ENCODE peak calls at places on chromosome 16, in seven cellular contexts. P is H1, D is adrenal gland, V is A549, Q is SK-N-MC, L is colonic mucosa, E is SK-N-SH. N is an unnamed sample.

GRCh38 chr16:11852092-11852809 is 909 bp upstream of the RSL1D1 start:
- DNase-seq in P (no peak), D (no peak), V (peak; percentile 53), Q (no peak), L (no peak), E (peak; percentile 25), N (no peak)

GRCh38 chr16:4654946-4655590 is 30.4 kb downstream of the MGRN1 start:
- DNase-seq in P (no peak), D (no peak), V (no peak), Q (no peak), L (no peak), E (no peak), N (no peak)

GRCh38 chr16:4733747-4734062 is 366 bp downstream of the ANKS3 start:
- DNase-seq in P (no peak), D (no peak), V (no peak), Q (no peak), L (no peak), E (peak; percentile 61), N (no peak)

GRCh38 chr16:84633622-84634021 is 14.7 kb upstream of the KLHL36 start:
- DNase-seq in P (no peak), D (peak; percentile 88), V (no peak), Q (no peak), L (no peak), E (no peak), N (peak; percentile 40)

GRCh38 chr16:6684076-6684673 is 648.5 kb upstream of the RBFOX1 start:
- DNase-seq in P (no peak), D (peak; percentile 17), V (peak; percentile 25), Q (peak; percentile 2), L (peak; percentile 18), E (peak; percentile 36), N (no peak)

GRCh38 chr16:86590501-86591144 is 12.3 kb downstream of the FOXL1 start:
- DNase-seq in P (no peak), D (no peak), V (peak; percentile 84), Q (no peak), L (no peak), E (no peak), N (peak; percentile 98)

GRCh38 chr16:48330847-48331204 is 54.4 kb downstream of the SIAH1 start:
- DNase-seq in P (no peak), D (no peak), V (no peak), Q (no peak), L (no peak), E (no peak), N (peak; percentile 28)

GRCh38 chr16:2237076-2237551 is 870 bp downstream of the DNASE1L2 start:
- DNase-seq in P (no peak), D (no peak), V (no peak), Q (no peak), L (no peak), E (no peak), N (no peak)

GRCh38 chr16:81405702-81406113 is 38.9 kb upstream of the CMIP start:
- DNase-seq in P (peak; percentile 53), D (peak; percentile 35), V (peak; percentile 99), Q (no peak), L (no peak), E (no peak), N (peak; percentile 92)

GRCh38 chr16:1923299-1924034 is 5.3 kb upstream of the HS3ST6 start:
- DNase-seq in P (peak; percentile 49), D (peak; percentile 54), V (peak; percentile 88), Q (peak; percentile 34), L (peak; percentile 74), E (peak; percentile 58), N (peak; percentile 46)

GRCh38 chr16:58266336-58266735 is 28.5 kb downstream of the PRSS54 start:
- DNase-seq in P (no peak), D (peak; percentile 4), V (no peak), Q (no peak), L (peak; percentile 62), E (no peak), N (no peak)

GRCh38 chr16:68470461-68471150 is 22.3 kb upstream of the SMPD3 start:
- DNase-seq in P (no peak), D (peak; percentile 47), V (no peak), Q (no peak), L (peak; percentile 42), E (no peak), N (no peak)

GRCh38 chr16:48433116-48433848 is 48.1 kb upstream of the SIAH1 start:
- DNase-seq in P (no peak), D (no peak), V (no peak), Q (no peak), L (no peak), E (no peak), N (no peak)

GRCh38 chr16:87210949-87211348 is 106.2 kb downstream of the C16orf95 start:
- DNase-seq in P (no peak), D (no peak), V (peak; percentile 22), Q (no peak), L (no peak), E (no peak), N (peak; percentile 77)

GRCh38 chr16:9225527-9226316 is 134.3 kb downstream of the HAPSTR1 start:
- DNase-seq in P (no peak), D (no peak), V (peak; percentile 43), Q (no peak), L (no peak), E (peak; percentile 30), N (no peak)

GRCh38 chr16:9820481-9821246 is 361.6 kb downstream of the GRIN2A start:
- DNase-seq in P (peak; percentile 62), D (no peak), V (no peak), Q (no peak), L (no peak), E (no peak), N (no peak)

GRCh38 chr16:85004587-85005205 is 6.6 kb downstream of the ZDHHC7 start:
- DNase-seq in P (no peak), D (no peak), V (peak; percentile 71), Q (no peak), L (no peak), E (no peak), N (peak; percentile 92)

DNA sequence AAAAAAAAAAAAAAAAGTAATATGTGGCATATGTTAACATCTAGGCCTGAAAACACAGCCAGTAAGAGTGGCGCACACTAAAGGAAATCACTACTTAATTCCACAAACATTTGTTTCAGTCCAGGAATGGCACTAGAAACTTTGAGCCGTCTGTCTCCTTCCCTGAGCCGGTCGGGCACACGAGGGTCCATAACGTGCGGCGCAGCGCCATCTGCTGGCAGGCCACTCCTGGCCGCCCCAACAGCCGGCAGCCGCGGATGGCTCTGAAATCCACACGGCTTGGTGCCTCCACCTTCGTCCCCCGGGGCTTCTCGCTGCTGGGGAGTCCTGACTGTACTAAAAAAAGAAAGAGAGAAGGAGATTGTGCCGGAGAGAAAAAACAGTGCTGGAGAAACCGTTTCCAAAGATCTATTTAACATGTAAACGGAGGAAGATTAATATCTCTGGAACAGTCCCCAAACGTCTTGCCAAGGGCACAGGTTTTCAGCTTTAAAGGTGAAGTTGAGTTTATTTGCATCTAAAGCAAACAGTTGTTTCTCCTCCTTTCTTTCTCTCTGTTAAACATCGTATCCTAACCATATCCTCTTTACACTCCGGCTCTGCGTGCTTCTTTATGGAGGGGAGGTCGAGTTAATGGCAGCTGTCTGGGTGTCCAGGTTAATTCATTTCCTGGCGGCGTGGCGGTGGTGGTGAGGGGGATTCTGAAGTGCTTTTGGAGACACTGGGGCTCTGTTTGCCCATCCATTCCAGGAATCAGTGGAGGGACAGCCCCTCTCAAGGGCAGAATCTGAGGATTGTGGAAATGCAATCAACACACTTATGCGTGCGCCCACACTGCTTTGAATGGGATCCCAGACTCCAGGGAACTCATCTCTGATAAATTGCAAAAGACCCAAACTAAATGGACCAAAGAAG is 611.3 kb upstream of the SALL1 start:
- DNase-seq in P (peak; percentile 19), D (peak; percentile 80), V (peak; percentile 70), Q (no peak), L (peak; percentile 74), E (peak; percentile 76), N (peak; percentile 77)
- H3K4me3 ChIP-seq in P (no peak overlapping the region), D (no peak overlapping the region), V (no peak overlapping the region), Q (no peak overlapping the region), L (no peak overlapping the region), E (peak overlapping the region; percentile 47), N (no peak overlapping the region)

GRCh38 chr16:66923866-66924265 is 1.5 kb downstream of the RRAD start:
- DNase-seq in P (no peak), D (no peak), V (no peak), Q (no peak), L (no peak), E (no peak), N (no peak)
- H3K4me3 ChIP-seq in P (no peak overlapping the region), D (peak overlapping the region; percentile 58), V (no peak overlapping the region), Q (no peak overlapping the region), L (no peak overlapping the region), E (no peak overlapping the region), N (no peak overlapping the region)

GRCh38 chr16:71423016-71423415 is 18.8 kb downstream of the TLE7 start:
- DNase-seq in P (no peak), D (no peak), V (no peak), Q (no peak), L (no peak), E (no peak), N (no peak)

GRCh38 chr16:71424626-71425025 is 17.2 kb downstream of the TLE7 start:
- DNase-seq in P (no peak), D (no peak), V (no peak), Q (no peak), L (no peak), E (no peak), N (no peak)

GRCh38 chr16:71423865-71424264 is 18.0 kb downstream of the TLE7 start:
- DNase-seq in P (no peak), D (no peak), V (no peak), Q (no peak), L (no peak), E (no peak), N (no peak)

GRCh38 chr16:71425746-71426068 is 16.1 kb downstream of the TLE7 start:
- DNase-seq in P (no peak), D (no peak), V (no peak), Q (no peak), L (no peak), E (no peak), N (no peak)

GRCh38 chr16:71421911-71422310 is 19.9 kb downstream of the TLE7 start:
- DNase-seq in P (no peak), D (peak; percentile 45), V (peak; percentile 46), Q (no peak), L (peak; percentile 29), E (peak; percentile 36), N (no peak)
- H3K4me3 ChIP-seq in P (no peak overlapping the region), D (no peak overlapping the region), V (no peak overlapping the region), Q (no peak overlapping the region), L (no peak overlapping the region), E (no peak overlapping the region), N (no peak overlapping the region)

GRCh38 chr16:75482434-75483205 is 12.6 kb downstream of the CHST6 start:
- DNase-seq in P (no peak), D (no peak), V (no peak), Q (no peak), L (no peak), E (no peak), N (no peak)
- H3K4me3 ChIP-seq in P (no peak overlapping the region), D (no peak overlapping the region), V (no peak overlapping the region), Q (no peak overlapping the region), L (no peak overlapping the region), E (no peak overlapping the region), N (no peak overlapping the region)

GRCh38 chr16:53821487-53821886 is 117.5 kb downstream of the FTO start:
- DNase-seq in P (no peak), D (no peak), V (no peak), Q (no peak), L (no peak), E (no peak), N (peak; percentile 43)
- H3K4me3 ChIP-seq in P (no peak overlapping the region), D (no peak overlapping the region), V (no peak overlapping the region), Q (no peak overlapping the region), L (no peak overlapping the region), E (no peak overlapping the region), N (no peak overlapping the region)

GRCh38 chr16:70646260-70647241 is at the start of gene IL34:
- DNase-seq in P (no peak), D (peak; percentile 68), V (no peak), Q (no peak), L (no peak), E (peak; percentile 77), N (peak; percentile 39)
- H3K4me3 ChIP-seq in P (no peak within 1 kb of the TSS), D (peak within 1 kb of the TSS; percentile 12), V (no peak within 1 kb of the TSS), Q (no peak within 1 kb of the TSS), L (no peak within 1 kb of the TSS), E (no peak within 1 kb of the TSS), N (no peak within 1 kb of the TSS)